ENCODE peak calls at places on chromosome 2, in four cellular contexts. One of them, this sample, is unnamed.
A peak's percentile ranks its signal among the peaks of the same experiment; 100 is the strongest.

GRCh38 chr2:201432038-201432437 is 19.2 kb downstream of the TRAK2 start:
- DNase-seq in suprapubic skin: no peak
- DNase-seq in heart right ventricle: no peak
- DNase-seq in A549: peak; percentile 16
- DNase-seq in this sample: peak; percentile 51

GRCh38 chr2:95346738-95347671 is 49.9 kb downstream of the KCNIP3 start:
- DNase-seq in A549: no peak
- DNase-seq in heart right ventricle: peak; percentile 44
- DNase-seq in suprapubic skin: no peak
- DNase-seq in this sample: peak; percentile 19

GRCh38 chr2:105454801-105455485 is 56.1 kb upstream of the FHL2 start:
- DNase-seq in heart right ventricle: no peak
- DNase-seq in A549: peak; percentile 88
- DNase-seq in suprapubic skin: no peak
- DNase-seq in this sample: peak; percentile 69

GRCh38 chr2:66587216-66587615 is 152.3 kb downstream of the MEIS1 start:
- DNase-seq in suprapubic skin: no peak
- DNase-seq in A549: peak; percentile 54
- DNase-seq in heart right ventricle: no peak
- DNase-seq in this sample: no peak

GRCh38 chr2:24231461-24231881 is 56.6 kb downstream of the FAM228A start:
- DNase-seq in heart right ventricle: no peak
- DNase-seq in A549: no peak
- DNase-seq in suprapubic skin: no peak
- DNase-seq in this sample: no peak

GRCh38 chr2:43158259-43158880 is 68.0 kb downstream of the ZFP36L2 start:
- DNase-seq in A549: peak; percentile 88
- DNase-seq in heart right ventricle: peak; percentile 61
- DNase-seq in suprapubic skin: peak; percentile 93
- DNase-seq in this sample: peak; percentile 86

GRCh38 chr2:231722721-231723307 is 14.5 kb downstream of the PTMA start:
- DNase-seq in heart right ventricle: no peak
- DNase-seq in suprapubic skin: no peak
- DNase-seq in A549: no peak
- DNase-seq in this sample: no peak

GRCh38 chr2:173982918-173983317 is 17.7 kb upstream of the SP3 start:
- DNase-seq in A549: peak; percentile 42
- DNase-seq in suprapubic skin: no peak
- DNase-seq in heart right ventricle: peak; percentile 44
- DNase-seq in this sample: peak; percentile 70

GRCh38 chr2:173493874-173494273 is 139.2 kb downstream of the CDCA7 start:
- DNase-seq in suprapubic skin: no peak
- DNase-seq in A549: no peak
- DNase-seq in heart right ventricle: no peak
- DNase-seq in this sample: no peak

GRCh38 chr2:101420623-101421022 is 33.3 kb upstream of the CREG2 start:
- DNase-seq in heart right ventricle: no peak
- DNase-seq in suprapubic skin: no peak
- DNase-seq in A549: no peak
- DNase-seq in this sample: no peak

GRCh38 chr2:112026509-112026908 is 28.6 kb upstream of the TMEM87B start:
- DNase-seq in heart right ventricle: no peak
- DNase-seq in suprapubic skin: no peak
- DNase-seq in A549: no peak
- DNase-seq in this sample: no peak

GRCh38 chr2:10305715-10306114 is 3.0 kb downstream of the HPCAL1 start:
- DNase-seq in suprapubic skin: no peak
- DNase-seq in heart right ventricle: no peak
- DNase-seq in A549: peak; percentile 47
- DNase-seq in this sample: no peak

GRCh38 chr2:110865188-110865587 is 132.8 kb downstream of the ACOXL start:
- DNase-seq in heart right ventricle: no peak
- DNase-seq in suprapubic skin: no peak
- DNase-seq in A549: no peak
- DNase-seq in this sample: no peak

GRCh38 chr2:200378652-200379290 is 72.3 kb downstream of the SPATS2L start:
- DNase-seq in heart right ventricle: no peak
- DNase-seq in A549: no peak
- DNase-seq in suprapubic skin: no peak
- DNase-seq in this sample: no peak

GRCh38 chr2:32422133-32422532 is 65.3 kb downstream of the BIRC6 start:
- DNase-seq in heart right ventricle: no peak
- DNase-seq in A549: no peak
- DNase-seq in suprapubic skin: no peak
- DNase-seq in this sample: no peak

GRCh38 chr2:11099122-11100065 is 55.9 kb upstream of the SLC66A3 start:
- DNase-seq in A549: peak; percentile 24
- DNase-seq in suprapubic skin: no peak
- DNase-seq in heart right ventricle: no peak
- DNase-seq in this sample: no peak

GRCh38 chr2:219566640-219567039 is 4.7 kb downstream of the OBSL1 start:
- DNase-seq in A549: no peak
- DNase-seq in suprapubic skin: no peak
- DNase-seq in heart right ventricle: no peak
- DNase-seq in this sample: no peak

GRCh38 chr2:9703085-9703641 is 72.4 kb upstream of the YWHAQ start:
- DNase-seq in heart right ventricle: peak; percentile 27
- DNase-seq in suprapubic skin: peak; percentile 82
- DNase-seq in A549: peak; percentile 97
- DNase-seq in this sample: peak; percentile 87

GRCh38 chr2:106932644-106933043 is 46.7 kb upstream of the ST6GAL2 start:
- DNase-seq in heart right ventricle: no peak
- DNase-seq in A549: peak; percentile 17
- DNase-seq in suprapubic skin: no peak
- DNase-seq in this sample: no peak

GRCh38 chr2:202765435-202765834 is 106.1 kb downstream of the ICA1L start:
- DNase-seq in A549: no peak
- DNase-seq in suprapubic skin: no peak
- DNase-seq in heart right ventricle: no peak
- DNase-seq in this sample: no peak

GRCh38 chr2:177753682-177754475 is 318.7 kb downstream of the PDE11A start:
- DNase-seq in A549: peak; percentile 84
- DNase-seq in heart right ventricle: peak; percentile 58
- DNase-seq in suprapubic skin: peak; percentile 81
- DNase-seq in this sample: no peak

GRCh38 chr2:152134488-152135280 is 35.8 kb upstream of the CACNB4 start:
- DNase-seq in heart right ventricle: no peak
- DNase-seq in suprapubic skin: no peak
- DNase-seq in A549: no peak
- DNase-seq in this sample: no peak

GRCh38 chr2:239947361-239948045 is 77.6 kb downstream of the NDUFA10 start:
- DNase-seq in suprapubic skin: peak; percentile 52
- DNase-seq in heart right ventricle: no peak
- DNase-seq in A549: no peak
- DNase-seq in this sample: no peak

GRCh38 chr2:128037624-128038023 is 9.8 kb upstream of the SAP130 start:
- DNase-seq in suprapubic skin: no peak
- DNase-seq in A549: no peak
- DNase-seq in heart right ventricle: no peak
- DNase-seq in this sample: no peak

GRCh38 chr2:120907822-120908221 is 172.2 kb downstream of the GLI2 start:
- DNase-seq in suprapubic skin: no peak
- DNase-seq in A549: peak; percentile 53
- DNase-seq in heart right ventricle: no peak
- DNase-seq in this sample: no peak
- TF ChIP-seq CTCF in suprapubic skin: no peak
- TF ChIP-seq CTCF in A549: peak; percentile 45
- TF ChIP-seq CTCF in heart right ventricle: no peak
- TF ChIP-seq CTCF in this sample: no peak

GRCh38 chr2:85087541-85087940 is 45.7 kb upstream of the TCF7L1 start:
- DNase-seq in suprapubic skin: no peak
- DNase-seq in heart right ventricle: no peak
- DNase-seq in A549: no peak
- DNase-seq in this sample: no peak
- H3K27ac ChIP-seq in suprapubic skin: no peak overlapping the region
- H3K27ac ChIP-seq in heart right ventricle: no peak overlapping the region
- H3K27ac ChIP-seq in A549: no peak overlapping the region
- H3K27ac ChIP-seq in this sample: no peak overlapping the region

GRCh38 chr2:238203104-238203972 is at the start of gene ILKAP:
- DNase-seq in heart right ventricle: peak; percentile 92
- DNase-seq in suprapubic skin: peak; percentile 89
- DNase-seq in A549: peak; percentile 81
- DNase-seq in this sample: peak; percentile 99
- TF ChIP-seq CTCF in heart right ventricle: no peak
- TF ChIP-seq CTCF in suprapubic skin: no peak
- TF ChIP-seq CTCF in A549: no peak
- TF ChIP-seq CTCF in this sample: no peak

GRCh38 chr2:99609851-99610381 is 120.1 kb upstream of the REV1 start:
- DNase-seq in heart right ventricle: no peak
- DNase-seq in suprapubic skin: no peak
- DNase-seq in A549: no peak
- DNase-seq in this sample: no peak

GRCh38 chr2:99611034-99611433 is 121.2 kb upstream of the REV1 start:
- DNase-seq in A549: no peak
- DNase-seq in heart right ventricle: no peak
- DNase-seq in suprapubic skin: no peak
- DNase-seq in this sample: no peak

GRCh38 chr2:99607454-99607853 is 117.6 kb upstream of the REV1 start:
- DNase-seq in heart right ventricle: no peak
- DNase-seq in A549: no peak
- DNase-seq in suprapubic skin: no peak
- DNase-seq in this sample: no peak

GRCh38 chr2:99608092-99608491 is 118.3 kb upstream of the REV1 start:
- DNase-seq in A549: no peak
- DNase-seq in heart right ventricle: no peak
- DNase-seq in suprapubic skin: no peak
- DNase-seq in this sample: no peak

GRCh38 chr2:99608861-99609260 is 119.0 kb upstream of the REV1 start:
- DNase-seq in A549: no peak
- DNase-seq in suprapubic skin: no peak
- DNase-seq in heart right ventricle: no peak
- DNase-seq in this sample: no peak
- H3K27ac ChIP-seq in A549: no peak overlapping the region
- H3K27ac ChIP-seq in suprapubic skin: no peak overlapping the region
- H3K27ac ChIP-seq in heart right ventricle: no peak overlapping the region
- H3K27ac ChIP-seq in this sample: no peak overlapping the region

GRCh38 chr2:136247204-136247990 is 129.4 kb upstream of the CXCR4 start:
- DNase-seq in heart right ventricle: no peak
- DNase-seq in suprapubic skin: no peak
- DNase-seq in A549: no peak
- DNase-seq in this sample: no peak
- TF ChIP-seq CTCF in heart right ventricle: no peak
- TF ChIP-seq CTCF in suprapubic skin: no peak
- TF ChIP-seq CTCF in A549: no peak
- TF ChIP-seq CTCF in this sample: no peak